ENCODE peak calls at places on chromosomes 6 and 20, in seven cellular contexts. One of them, this sample, is unnamed.
A peak's percentile ranks its signal among the peaks of the same experiment; 100 is the strongest.

GRCh38 chr20:45897289-45897688 is 6.2 kb downstream of the CTSA start:
- DNase-seq in GM13976: no peak
- DNase-seq in progenitor cell of endocrine pancreas: no peak
- DNase-seq in bronchial epithelial cell: no peak
- DNase-seq in stomach: no peak
- DNase-seq in fibroblast of the aortic adventitia: no peak
- DNase-seq in OCI-LY7: no peak
- DNase-seq in this sample: no peak

GRCh38 chr6:142372348-142372747 is 70.5 kb downstream of the ADGRG6 start:
- DNase-seq in GM13976: no peak
- DNase-seq in progenitor cell of endocrine pancreas: no peak
- DNase-seq in bronchial epithelial cell: peak; percentile 93
- DNase-seq in stomach: no peak
- DNase-seq in fibroblast of the aortic adventitia: no peak
- DNase-seq in OCI-LY7: no peak
- DNase-seq in this sample: peak; percentile 52

GRCh38 chr6:123841067-123841896 is 37.6 kb downstream of the NKAIN2 start:
- DNase-seq in GM13976: no peak
- DNase-seq in progenitor cell of endocrine pancreas: no peak
- DNase-seq in bronchial epithelial cell: no peak
- DNase-seq in stomach: no peak
- DNase-seq in fibroblast of the aortic adventitia: no peak
- DNase-seq in OCI-LY7: no peak
- DNase-seq in this sample: no peak

GRCh38 chr20:31602779-31603441 is 2.2 kb upstream of the ID1 start:
- DNase-seq in GM13976: peak; percentile 73
- DNase-seq in progenitor cell of endocrine pancreas: no peak
- DNase-seq in bronchial epithelial cell: peak; percentile 88
- DNase-seq in stomach: peak; percentile 49
- DNase-seq in fibroblast of the aortic adventitia: peak; percentile 40
- DNase-seq in OCI-LY7: peak; percentile 20
- DNase-seq in this sample: peak; percentile 31

GRCh38 chr6:10320291-10320690 is 94.6 kb downstream of the TFAP2A start:
- DNase-seq in GM13976: no peak
- DNase-seq in progenitor cell of endocrine pancreas: no peak
- DNase-seq in bronchial epithelial cell: no peak
- DNase-seq in stomach: no peak
- DNase-seq in fibroblast of the aortic adventitia: no peak
- DNase-seq in OCI-LY7: no peak
- DNase-seq in this sample: no peak

GRCh38 chr6:149012040-149012545 is 265.3 kb downstream of the UST start:
- DNase-seq in GM13976: no peak
- DNase-seq in progenitor cell of endocrine pancreas: no peak
- DNase-seq in bronchial epithelial cell: peak; percentile 90
- DNase-seq in stomach: no peak
- DNase-seq in fibroblast of the aortic adventitia: peak; percentile 97
- DNase-seq in OCI-LY7: no peak
- DNase-seq in this sample: no peak

GRCh38 chr6:130794010-130794675 is 33.1 kb upstream of the SMLR1 start:
- DNase-seq in GM13976: no peak
- DNase-seq in progenitor cell of endocrine pancreas: no peak
- DNase-seq in bronchial epithelial cell: no peak
- DNase-seq in stomach: no peak
- DNase-seq in fibroblast of the aortic adventitia: no peak
- DNase-seq in OCI-LY7: no peak
- DNase-seq in this sample: no peak

GRCh38 chr20:26209171-26209941 is 512.7 kb upstream of the ZNF337 start:
- DNase-seq in GM13976: peak; percentile 17
- DNase-seq in progenitor cell of endocrine pancreas: no peak
- DNase-seq in bronchial epithelial cell: peak; percentile 15
- DNase-seq in stomach: no peak
- DNase-seq in fibroblast of the aortic adventitia: peak; percentile 11
- DNase-seq in OCI-LY7: no peak
- DNase-seq in this sample: no peak

GRCh38 chr6:7101290-7101689 is 6.5 kb upstream of the RREB1 start:
- DNase-seq in GM13976: no peak
- DNase-seq in progenitor cell of endocrine pancreas: no peak
- DNase-seq in bronchial epithelial cell: no peak
- DNase-seq in stomach: no peak
- DNase-seq in fibroblast of the aortic adventitia: no peak
- DNase-seq in OCI-LY7: no peak
- DNase-seq in this sample: no peak

GRCh38 chr6:128350416-128351254 is 169.8 kb downstream of the PTPRK start:
- DNase-seq in GM13976: no peak
- DNase-seq in progenitor cell of endocrine pancreas: no peak
- DNase-seq in bronchial epithelial cell: peak; percentile 93
- DNase-seq in stomach: no peak
- DNase-seq in fibroblast of the aortic adventitia: peak; percentile 21
- DNase-seq in OCI-LY7: no peak
- DNase-seq in this sample: no peak

GRCh38 chr6:12785301-12785700 is 68.7 kb downstream of the PHACTR1 start:
- DNase-seq in GM13976: no peak
- DNase-seq in progenitor cell of endocrine pancreas: no peak
- DNase-seq in bronchial epithelial cell: peak; percentile 73
- DNase-seq in stomach: no peak
- DNase-seq in fibroblast of the aortic adventitia: no peak
- DNase-seq in OCI-LY7: no peak
- DNase-seq in this sample: no peak

GRCh38 chr6:142845143-142845571 is 99.8 kb downstream of the HIVEP2 start:
- DNase-seq in GM13976: peak; percentile 35
- DNase-seq in progenitor cell of endocrine pancreas: no peak
- DNase-seq in bronchial epithelial cell: no peak
- DNase-seq in stomach: no peak
- DNase-seq in fibroblast of the aortic adventitia: peak; percentile 12
- DNase-seq in OCI-LY7: no peak
- DNase-seq in this sample: no peak

GRCh38 chr6:73078908-73079610 is 146.2 kb downstream of the KHDC1L start:
- DNase-seq in GM13976: no peak
- DNase-seq in progenitor cell of endocrine pancreas: no peak
- DNase-seq in bronchial epithelial cell: peak; percentile 5
- DNase-seq in stomach: no peak
- DNase-seq in fibroblast of the aortic adventitia: no peak
- DNase-seq in OCI-LY7: no peak
- DNase-seq in this sample: no peak

GRCh38 chr6:26743157-26743821 is 83.7 kb upstream of the ZNF322 start:
- DNase-seq in GM13976: peak; percentile 11
- DNase-seq in progenitor cell of endocrine pancreas: peak; percentile 29
- DNase-seq in bronchial epithelial cell: peak; percentile 67
- DNase-seq in stomach: no peak
- DNase-seq in fibroblast of the aortic adventitia: peak; percentile 53
- DNase-seq in OCI-LY7: no peak
- DNase-seq in this sample: no peak

GRCh38 chr6:35063701-35064507 is 77.2 kb downstream of the TCP11 start:
- DNase-seq in GM13976: no peak
- DNase-seq in progenitor cell of endocrine pancreas: no peak
- DNase-seq in bronchial epithelial cell: no peak
- DNase-seq in stomach: no peak
- DNase-seq in fibroblast of the aortic adventitia: no peak
- DNase-seq in OCI-LY7: no peak
- DNase-seq in this sample: no peak

DNA sequence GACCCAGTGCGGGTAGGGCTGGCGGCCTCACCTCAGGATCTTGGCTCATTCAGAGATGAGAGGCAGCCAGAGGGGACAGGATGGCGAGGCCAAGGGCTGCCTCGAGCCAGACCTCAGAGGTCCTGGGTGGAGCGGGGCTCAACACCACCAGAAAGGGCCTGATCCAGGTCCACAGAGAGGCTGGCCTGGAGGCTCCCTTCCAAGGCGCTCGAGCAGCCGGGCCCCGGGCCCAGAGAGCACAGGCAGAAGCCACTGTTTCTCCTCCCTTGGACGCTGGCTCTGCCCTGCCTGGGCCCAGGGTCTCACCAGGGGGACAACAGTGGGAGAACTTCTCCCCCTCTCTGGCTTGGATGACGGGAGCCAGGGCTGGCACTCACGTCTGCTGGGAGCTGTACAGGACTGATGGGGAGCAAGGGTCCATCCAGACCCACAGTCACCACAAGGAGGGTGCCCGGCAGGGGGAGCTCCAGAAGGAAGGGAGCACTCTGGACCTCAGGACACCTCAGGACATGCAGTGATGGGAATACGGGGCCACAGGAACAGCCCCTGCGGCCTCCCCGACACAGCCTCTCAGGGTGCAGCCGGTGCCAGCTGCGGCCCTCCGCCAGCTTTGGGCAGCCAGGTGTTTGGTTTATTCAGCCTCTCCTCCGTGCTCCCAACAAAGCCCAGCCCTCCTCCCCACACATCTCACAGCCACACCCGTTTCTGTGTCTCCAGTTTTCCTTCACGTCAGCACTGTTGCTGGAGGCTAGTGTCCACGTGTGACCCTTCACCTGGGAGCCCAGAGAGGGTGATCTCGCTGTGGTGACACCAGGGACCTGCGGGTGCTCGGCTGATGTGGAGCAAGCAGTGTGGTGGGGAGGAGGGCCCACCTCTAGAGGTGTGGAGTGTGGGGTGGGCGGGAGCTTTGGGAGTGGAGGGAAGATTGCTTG is 8.7 kb downstream of the RPS21 start:
- DNase-seq in GM13976: no peak
- DNase-seq in progenitor cell of endocrine pancreas: no peak
- DNase-seq in bronchial epithelial cell: no peak
- DNase-seq in stomach: no peak
- DNase-seq in fibroblast of the aortic adventitia: no peak
- DNase-seq in OCI-LY7: no peak
- DNase-seq in this sample: no peak
- TF ChIP-seq CTCF in GM13976: no peak
- TF ChIP-seq CTCF in progenitor cell of endocrine pancreas: no peak
- TF ChIP-seq CTCF in bronchial epithelial cell: no peak
- TF ChIP-seq CTCF in stomach: no peak
- TF ChIP-seq CTCF in fibroblast of the aortic adventitia: no peak
- TF ChIP-seq CTCF in OCI-LY7: peak; percentile 70
- TF ChIP-seq CTCF in this sample: peak; percentile 27

DNA sequence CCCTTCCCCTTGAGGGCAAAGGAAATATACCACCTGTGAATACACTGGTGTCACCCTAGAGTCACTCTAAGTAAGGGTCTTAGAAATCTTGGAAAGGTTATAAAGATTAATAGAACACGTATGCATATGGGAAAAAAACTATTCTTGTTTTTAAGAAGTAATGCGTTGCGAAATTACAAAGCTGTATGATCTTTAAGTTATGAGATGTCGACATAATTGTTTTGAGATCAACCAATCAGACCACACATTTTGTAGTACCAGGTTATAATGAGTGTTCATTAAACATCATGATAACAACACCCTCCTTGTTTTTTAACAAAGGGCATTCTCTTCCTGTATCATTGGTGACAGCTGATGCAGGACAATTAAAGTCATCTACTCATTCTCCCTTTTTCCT is 36.8 kb downstream of the PRDM1 start:
- DNase-seq in GM13976: no peak
- DNase-seq in progenitor cell of endocrine pancreas: no peak
- DNase-seq in bronchial epithelial cell: no peak
- DNase-seq in stomach: no peak
- DNase-seq in fibroblast of the aortic adventitia: no peak
- DNase-seq in OCI-LY7: no peak
- DNase-seq in this sample: no peak
- TF ChIP-seq CTCF in GM13976: no peak
- TF ChIP-seq CTCF in progenitor cell of endocrine pancreas: no peak
- TF ChIP-seq CTCF in bronchial epithelial cell: no peak
- TF ChIP-seq CTCF in stomach: no peak
- TF ChIP-seq CTCF in fibroblast of the aortic adventitia: no peak
- TF ChIP-seq CTCF in OCI-LY7: no peak
- TF ChIP-seq CTCF in this sample: no peak

GRCh38 chr20:9978395-9979004 is 56.3 kb upstream of the ANKEF1 start:
- DNase-seq in GM13976: peak; percentile 58
- DNase-seq in progenitor cell of endocrine pancreas: peak; percentile 14
- DNase-seq in bronchial epithelial cell: peak; percentile 89
- DNase-seq in stomach: no peak
- DNase-seq in fibroblast of the aortic adventitia: peak; percentile 92
- DNase-seq in OCI-LY7: peak; percentile 72
- DNase-seq in this sample: peak; percentile 60

GRCh38 chr20:9981834-9982233 is 53.0 kb upstream of the ANKEF1 start:
- DNase-seq in GM13976: no peak
- DNase-seq in progenitor cell of endocrine pancreas: no peak
- DNase-seq in bronchial epithelial cell: no peak
- DNase-seq in stomach: no peak
- DNase-seq in fibroblast of the aortic adventitia: no peak
- DNase-seq in OCI-LY7: no peak
- DNase-seq in this sample: no peak

GRCh38 chr20:9974324-9974723 is 60.5 kb upstream of the ANKEF1 start:
- DNase-seq in GM13976: no peak
- DNase-seq in progenitor cell of endocrine pancreas: no peak
- DNase-seq in bronchial epithelial cell: no peak
- DNase-seq in stomach: no peak
- DNase-seq in fibroblast of the aortic adventitia: no peak
- DNase-seq in OCI-LY7: peak; percentile 1
- DNase-seq in this sample: no peak

GRCh38 chr20:9971746-9972145 is 63.0 kb upstream of the ANKEF1 start:
- DNase-seq in GM13976: no peak
- DNase-seq in progenitor cell of endocrine pancreas: no peak
- DNase-seq in bronchial epithelial cell: peak; percentile 82
- DNase-seq in stomach: no peak
- DNase-seq in fibroblast of the aortic adventitia: no peak
- DNase-seq in OCI-LY7: no peak
- DNase-seq in this sample: no peak

DNA sequence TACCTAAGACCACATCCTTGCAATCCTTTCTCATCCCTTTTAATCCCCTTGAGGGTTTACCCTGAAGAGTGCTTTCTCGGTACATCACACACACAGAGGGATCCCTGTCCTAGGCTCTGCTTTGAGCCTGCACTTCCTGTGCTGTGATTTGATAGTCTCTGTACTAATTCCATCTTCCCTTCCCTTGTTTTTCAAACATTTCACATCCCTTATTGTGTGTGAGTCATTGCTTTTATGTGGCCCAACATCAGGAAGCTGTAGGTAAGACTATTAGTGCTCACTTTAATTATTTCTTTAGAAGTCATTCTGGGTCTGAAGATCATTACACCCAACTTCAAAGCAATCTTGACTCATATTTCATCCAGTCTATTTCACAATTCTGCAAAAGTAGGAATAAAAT is 57.2 kb upstream of the ANKEF1 start:
- DNase-seq in GM13976: no peak
- DNase-seq in progenitor cell of endocrine pancreas: no peak
- DNase-seq in bronchial epithelial cell: peak; percentile 77
- DNase-seq in stomach: no peak
- DNase-seq in fibroblast of the aortic adventitia: no peak
- DNase-seq in OCI-LY7: no peak
- DNase-seq in this sample: no peak
- TF ChIP-seq CTCF in GM13976: no peak
- TF ChIP-seq CTCF in progenitor cell of endocrine pancreas: no peak
- TF ChIP-seq CTCF in bronchial epithelial cell: no peak
- TF ChIP-seq CTCF in stomach: no peak
- TF ChIP-seq CTCF in fibroblast of the aortic adventitia: no peak
- TF ChIP-seq CTCF in OCI-LY7: no peak
- TF ChIP-seq CTCF in this sample: no peak

DNA sequence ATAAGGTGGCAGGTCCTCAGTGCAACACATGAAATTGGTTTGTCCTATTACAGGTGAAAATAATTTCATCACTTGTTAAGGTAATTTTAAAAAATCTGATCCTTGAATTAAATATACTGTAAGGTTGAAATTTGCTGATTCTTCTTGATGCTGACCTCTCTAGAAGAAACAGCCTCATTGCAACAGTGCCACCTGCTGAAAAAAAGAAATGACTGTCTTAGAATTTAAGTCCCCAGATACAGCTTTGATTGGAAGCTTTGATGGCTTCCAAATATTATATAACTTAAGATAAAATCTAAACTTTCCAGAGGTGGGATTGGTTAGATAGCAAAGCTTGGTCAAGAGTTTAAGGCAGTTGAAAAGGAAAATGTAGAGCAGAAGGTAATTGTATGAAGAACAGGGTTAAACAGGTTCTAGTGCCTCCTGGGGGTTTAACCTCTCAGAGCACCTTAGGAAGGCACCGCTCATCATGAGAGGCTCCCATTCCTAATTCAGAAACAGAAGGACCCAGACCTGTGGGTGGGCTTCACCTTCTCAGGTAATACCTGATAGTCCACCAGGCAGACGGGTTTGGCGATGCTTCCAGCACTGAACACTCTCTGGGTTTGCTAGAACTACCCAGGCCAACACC is 401.0 kb downstream of the PAX1 start:
- DNase-seq in GM13976: no peak
- DNase-seq in progenitor cell of endocrine pancreas: no peak
- DNase-seq in bronchial epithelial cell: peak; percentile 43
- DNase-seq in stomach: no peak
- DNase-seq in fibroblast of the aortic adventitia: peak; percentile 75
- DNase-seq in OCI-LY7: peak; percentile 18
- DNase-seq in this sample: peak; percentile 39
- TF ChIP-seq CTCF in GM13976: no peak
- TF ChIP-seq CTCF in progenitor cell of endocrine pancreas: peak; percentile 86
- TF ChIP-seq CTCF in bronchial epithelial cell: peak; percentile 19
- TF ChIP-seq CTCF in stomach: no peak
- TF ChIP-seq CTCF in fibroblast of the aortic adventitia: peak; percentile 65
- TF ChIP-seq CTCF in OCI-LY7: peak; percentile 73
- TF ChIP-seq CTCF in this sample: peak; percentile 71